ENCODE peak calls at places on chromosomes 3 and 15, in four cellular contexts. G is neural crest cell, R is nephron progenitor cell, K is NCI-H1694. O is an unnamed sample.
A peak's percentile ranks its signal among the peaks of the same experiment; 100 is the strongest.

GRCh38 chr3:61669676-61670299 is 108.4 kb downstream of the PTPRG start:
- DNase-seq in G (no peak), R (no peak), K (no peak), O (no peak)

GRCh38 chr15:89362203-89363101 is 27.8 kb upstream of the POLG start:
- DNase-seq in G (no peak), R (peak; percentile 26), K (peak; percentile 60), O (no peak)

GRCh38 chr15:32956006-32956405 is 238.2 kb downstream of the GREM1 start:
- DNase-seq in G (no peak), R (peak; percentile 13), K (no peak), O (no peak)

GRCh38 chr3:197298858-197299854 is 744 bp upstream of the DLG1 start:
- DNase-seq in G (peak; percentile 12), R (peak; percentile 53), K (no peak), O (peak; percentile 65)

GRCh38 chr3:72018339-72018984 is 233.5 kb upstream of the PROK2 start:
- DNase-seq in G (no peak), R (peak; percentile 50), K (no peak), O (peak; percentile 52)

GRCh38 chr3:10609134-10609533 is 103.7 kb upstream of the ATP2B2 start:
- DNase-seq in G (no peak), R (no peak), K (no peak), O (no peak)

GRCh38 chr3:38725726-38726410 is 76.4 kb upstream of the SCN5A start:
- DNase-seq in G (no peak), R (no peak), K (no peak), O (no peak)

GRCh38 chr3:186307594-186307993 is 54.4 kb downstream of the DGKG start:
- DNase-seq in G (peak; percentile 47), R (peak; percentile 61), K (no peak), O (no peak)

GRCh38 chr3:129626744-129627349 is 20.4 kb upstream of the PLXND1 start:
- DNase-seq in G (peak; percentile 69), R (peak; percentile 83), K (peak; percentile 75), O (peak; percentile 88)

GRCh38 chr3:171563298-171563697 is 103.1 kb upstream of the TNIK start:
- DNase-seq in G (no peak), R (no peak), K (no peak), O (no peak)

GRCh38 chr15:77455696-77456293 is 35.1 kb downstream of the HMG20A start:
- DNase-seq in G (no peak), R (no peak), K (no peak), O (no peak)

GRCh38 chr15:25422021-25422420 is 16.8 kb downstream of the UBE3A start:
- DNase-seq in G (no peak), R (no peak), K (no peak), O (no peak)

GRCh38 chr3:63595221-63595620 is 57.3 kb upstream of the SNTN start:
- DNase-seq in G (no peak), R (no peak), K (no peak), O (no peak)

O was measured in ecto neural progenitor cell.